ENCODE peak calls at places on chromosome 5, in nine cellular contexts. One of them, this sample, is unnamed.

GRCh38 chr5:78953092-78953800 is 31.9 kb downstream of the ARSB start:
- DNase-seq in tibial artery: no peak
- DNase-seq in Caco-2: no peak
- DNase-seq in H7: no peak
- DNase-seq in SHP77: no peak
- DNase-seq in M059J: peak
- DNase-seq in T-helper 2 cell: no peak
- DNase-seq in frontal cortex: no peak
- DNase-seq in GM13976: peak
- DNase-seq in this sample: no peak

GRCh38 chr5:2742921-2743679 is 8.4 kb downstream of the IRX2 start:
- DNase-seq in tibial artery: peak
- DNase-seq in Caco-2: no peak
- DNase-seq in H7: peak
- DNase-seq in SHP77: no peak
- DNase-seq in M059J: no peak
- DNase-seq in T-helper 2 cell: no peak
- DNase-seq in frontal cortex: no peak
- DNase-seq in GM13976: no peak
- DNase-seq in this sample: no peak

GRCh38 chr5:179912951-179913350 is 5.3 kb upstream of the TBC1D9B start:
- DNase-seq in tibial artery: no peak
- DNase-seq in Caco-2: no peak
- DNase-seq in H7: no peak
- DNase-seq in SHP77: no peak
- DNase-seq in M059J: peak
- DNase-seq in T-helper 2 cell: no peak
- DNase-seq in frontal cortex: no peak
- DNase-seq in GM13976: no peak
- DNase-seq in this sample: no peak

GRCh38 chr5:10724799-10725507 is 36.1 kb downstream of the DAP start:
- DNase-seq in tibial artery: peak
- DNase-seq in Caco-2: no peak
- DNase-seq in H7: peak
- DNase-seq in SHP77: no peak
- DNase-seq in M059J: peak
- DNase-seq in T-helper 2 cell: no peak
- DNase-seq in frontal cortex: no peak
- DNase-seq in GM13976: no peak
- DNase-seq in this sample: peak

GRCh38 chr5:148796931-148797330 is 29.5 kb upstream of the ADRB2 start:
- DNase-seq in tibial artery: no peak
- DNase-seq in Caco-2: no peak
- DNase-seq in H7: no peak
- DNase-seq in SHP77: no peak
- DNase-seq in M059J: peak
- DNase-seq in T-helper 2 cell: no peak
- DNase-seq in frontal cortex: no peak
- DNase-seq in GM13976: no peak
- DNase-seq in this sample: no peak

GRCh38 chr5:135488727-135489465 is 36.7 kb upstream of the TIFAB start:
- DNase-seq in tibial artery: peak
- DNase-seq in Caco-2: peak
- DNase-seq in H7: peak
- DNase-seq in SHP77: peak
- DNase-seq in M059J: peak
- DNase-seq in T-helper 2 cell: no peak
- DNase-seq in frontal cortex: peak
- DNase-seq in GM13976: peak
- DNase-seq in this sample: peak

GRCh38 chr5:124000558-124000957 is 488.6 kb downstream of the CSNK1G3 start:
- DNase-seq in tibial artery: no peak
- DNase-seq in Caco-2: no peak
- DNase-seq in H7: no peak
- DNase-seq in SHP77: no peak
- DNase-seq in M059J: no peak
- DNase-seq in T-helper 2 cell: no peak
- DNase-seq in frontal cortex: no peak
- DNase-seq in GM13976: no peak
- DNase-seq in this sample: no peak

GRCh38 chr5:74040065-74040551 is 414.1 kb downstream of the ARHGEF28 start:
- DNase-seq in tibial artery: no peak
- DNase-seq in Caco-2: no peak
- DNase-seq in H7: no peak
- DNase-seq in SHP77: peak
- DNase-seq in M059J: peak
- DNase-seq in T-helper 2 cell: no peak
- DNase-seq in frontal cortex: no peak
- DNase-seq in GM13976: no peak
- DNase-seq in this sample: no peak

GRCh38 chr5:41433552-41434181 is 76.7 kb downstream of the PLCXD3 start:
- DNase-seq in tibial artery: no peak
- DNase-seq in Caco-2: no peak
- DNase-seq in H7: peak
- DNase-seq in SHP77: peak
- DNase-seq in M059J: no peak
- DNase-seq in T-helper 2 cell: no peak
- DNase-seq in frontal cortex: no peak
- DNase-seq in GM13976: no peak
- DNase-seq in this sample: no peak

GRCh38 chr5:137113939-137114338 is 385.2 kb downstream of the SPOCK1 start:
- DNase-seq in tibial artery: no peak
- DNase-seq in Caco-2: no peak
- DNase-seq in H7: no peak
- DNase-seq in SHP77: no peak
- DNase-seq in M059J: no peak
- DNase-seq in T-helper 2 cell: no peak
- DNase-seq in frontal cortex: no peak
- DNase-seq in GM13976: no peak
- DNase-seq in this sample: no peak

GRCh38 chr5:111498346-111498745 is 14.0 kb downstream of the STARD4 start:
- DNase-seq in tibial artery: no peak
- DNase-seq in Caco-2: no peak
- DNase-seq in H7: no peak
- DNase-seq in SHP77: no peak
- DNase-seq in M059J: no peak
- DNase-seq in T-helper 2 cell: no peak
- DNase-seq in frontal cortex: no peak
- DNase-seq in GM13976: no peak
- DNase-seq in this sample: no peak

GRCh38 chr5:133467712-133468463 is 144.5 kb downstream of the FSTL4 start:
- DNase-seq in tibial artery: peak
- DNase-seq in Caco-2: peak
- DNase-seq in H7: no peak
- DNase-seq in SHP77: no peak
- DNase-seq in M059J: no peak
- DNase-seq in T-helper 2 cell: peak
- DNase-seq in frontal cortex: no peak
- DNase-seq in GM13976: no peak
- DNase-seq in this sample: no peak

GRCh38 chr5:41794478-41794877 is 75.7 kb downstream of the OXCT1 start:
- DNase-seq in tibial artery: no peak
- DNase-seq in Caco-2: no peak
- DNase-seq in H7: no peak
- DNase-seq in SHP77: peak
- DNase-seq in M059J: peak
- DNase-seq in T-helper 2 cell: no peak
- DNase-seq in frontal cortex: no peak
- DNase-seq in GM13976: no peak
- DNase-seq in this sample: no peak

GRCh38 chr5:38208782-38209378 is 49.5 kb upstream of the EGFLAM start:
- DNase-seq in tibial artery: no peak
- DNase-seq in Caco-2: peak
- DNase-seq in H7: peak
- DNase-seq in SHP77: peak
- DNase-seq in M059J: peak
- DNase-seq in T-helper 2 cell: no peak
- DNase-seq in frontal cortex: no peak
- DNase-seq in GM13976: no peak
- DNase-seq in this sample: peak

GRCh38 chr5:154351566-154351965 is 94.2 kb upstream of the SAP30L start:
- DNase-seq in tibial artery: no peak
- DNase-seq in Caco-2: no peak
- DNase-seq in H7: no peak
- DNase-seq in SHP77: no peak
- DNase-seq in M059J: no peak
- DNase-seq in T-helper 2 cell: no peak
- DNase-seq in frontal cortex: no peak
- DNase-seq in GM13976: peak
- DNase-seq in this sample: no peak

GRCh38 chr5:37721447-37721871 is 118.4 kb downstream of the GDNF start:
- DNase-seq in tibial artery: no peak
- DNase-seq in Caco-2: no peak
- DNase-seq in H7: no peak
- DNase-seq in SHP77: no peak
- DNase-seq in M059J: peak
- DNase-seq in T-helper 2 cell: no peak
- DNase-seq in frontal cortex: no peak
- DNase-seq in GM13976: peak
- DNase-seq in this sample: no peak

GRCh38 chr5:9351535-9351934 is 194.3 kb downstream of the SEMA5A start:
- DNase-seq in tibial artery: no peak
- DNase-seq in Caco-2: no peak
- DNase-seq in H7: no peak
- DNase-seq in SHP77: no peak
- DNase-seq in M059J: no peak
- DNase-seq in T-helper 2 cell: no peak
- DNase-seq in frontal cortex: no peak
- DNase-seq in GM13976: no peak
- DNase-seq in this sample: no peak

GRCh38 chr5:99033014-99033931 is 104.5 kb upstream of the CHD1 start:
- DNase-seq in tibial artery: no peak
- DNase-seq in Caco-2: no peak
- DNase-seq in H7: no peak
- DNase-seq in SHP77: no peak
- DNase-seq in M059J: peak
- DNase-seq in T-helper 2 cell: peak
- DNase-seq in frontal cortex: no peak
- DNase-seq in GM13976: no peak
- DNase-seq in this sample: no peak

GRCh38 chr5:157222506-157223230 is 42.0 kb downstream of the ITK start:
- DNase-seq in tibial artery: no peak
- DNase-seq in Caco-2: no peak
- DNase-seq in H7: no peak
- DNase-seq in SHP77: no peak
- DNase-seq in M059J: peak
- DNase-seq in T-helper 2 cell: peak
- DNase-seq in frontal cortex: no peak
- DNase-seq in GM13976: no peak
- DNase-seq in this sample: no peak

This sample was measured in NCI-H1092.